ENCODE peak calls at places on chromosomes 12 and 14, in four cellular contexts. K is neural progenitor cell, F is HepG2, T is endothelial cell of umbilical vein. O is an unnamed sample.

GRCh38 chr14:70052990-70053389 is 135.8 kb downstream of the SLC8A3 start:
- DNase-seq in K (peak; percentile 86), F (peak; percentile 38), T (peak; percentile 22), O (peak; percentile 41)

GRCh38 chr12:114921796-114922195 is 237.8 kb upstream of the TBX3 start:
- DNase-seq in F (no peak), T (no peak), K (no peak), O (no peak)

GRCh38 chr12:61272441-61272840 is 987.8 kb upstream of the USP15 start:
- DNase-seq in T (no peak), F (no peak), K (no peak), O (no peak)

GRCh38 chr14:53881161-53881846 is 75.3 kb downstream of the BMP4 start:
- DNase-seq in T (peak; percentile 87), K (no peak), F (peak; percentile 86), O (no peak)

GRCh38 chr14:29348504-29348903 is 579.1 kb downstream of the PRKD1 start:
- DNase-seq in K (no peak), F (no peak), T (no peak), O (no peak)

GRCh38 chr14:85475113-85475512 is 54.8 kb upstream of the FLRT2 start:
- DNase-seq in K (no peak), T (peak; percentile 94), F (no peak), O (peak; percentile 59)

GRCh38 chr12:96503971-96504370 is 14.6 kb downstream of the CFAP54 start:
- DNase-seq in K (no peak), T (no peak), F (no peak), O (no peak)

GRCh38 chr12:34597548-34598351 is 575.5 kb downstream of the ALG10 start:
- DNase-seq in T (no peak), K (no peak), F (no peak), O (no peak)

GRCh38 chr12:65536876-65537661 is 258.6 kb downstream of the MSRB3 start:
- DNase-seq in T (peak; percentile 94), F (no peak), K (no peak), O (peak; percentile 88)

GRCh38 chr14:36373982-36374673 is 53.7 kb upstream of the MBIP start:
- DNase-seq in T (peak; percentile 74), K (peak; percentile 92), F (peak; percentile 92), O (peak; percentile 90)

GRCh38 chr14:94052662-94053061 is 26.5 kb downstream of the OTUB2 start:
- DNase-seq in K (no peak), T (no peak), F (no peak), O (no peak)

GRCh38 chr14:97113339-97113738 is 316.2 kb downstream of the VRK1 start:
- DNase-seq in T (no peak), F (no peak), K (no peak), O (peak; percentile 10)

GRCh38 chr14:96083667-96084320 is 44.6 kb downstream of the C14orf132 start:
- DNase-seq in K (no peak), F (no peak), T (no peak), O (no peak)

GRCh38 chr14:23307687-23308644 is 1.3 kb downstream of the BCL2L2 start:
- DNase-seq in K (no peak), F (no peak), T (no peak), O (no peak)

GRCh38 chr12:32139064-32139421 is 32.4 kb downstream of the BICD1 start:
- DNase-seq in T (peak; percentile 39), F (no peak), K (peak; percentile 24), O (peak; percentile 41)

GRCh38 chr12:3097186-3097804 is 20.1 kb downstream of the TSPAN9 start:
- DNase-seq in F (peak; percentile 69), T (peak; percentile 87), K (no peak), O (no peak)

GRCh38 chr12:75591628-75592027 is 80.2 kb upstream of the KRR1 start:
- DNase-seq in K (no peak), F (no peak), T (no peak), O (peak; percentile 71)

GRCh38 chr12:107027304-107028053 is 40.5 kb upstream of the MTERF2 start:
- DNase-seq in K (no peak), F (peak; percentile 66), T (peak; percentile 95), O (peak; percentile 25)

GRCh38 chr12:7937867-7938506 is 2.0 kb upstream of the SLC2A3 start:
- DNase-seq in T (peak; percentile 53), F (no peak), K (no peak), O (peak; percentile 67)

GRCh38 chr12:50062733-50063452 is 5.5 kb downstream of the ASIC1 start:
- DNase-seq in F (no peak), T (no peak), K (no peak), O (no peak)

GRCh38 chr12:105920161-105920684 is 218.5 kb downstream of the NUAK1 start:
- DNase-seq in F (no peak), T (peak; percentile 61), K (no peak), O (no peak)

GRCh38 chr12:41365653-41366131 is 177.6 kb downstream of the PDZRN4 start:
- DNase-seq in T (peak; percentile 8), K (peak; percentile 28), F (no peak), O (no peak)

GRCh38 chr14:101781240-101782061 is 19.9 kb downstream of the PPP2R5C start:
- DNase-seq in K (peak; percentile 36), T (no peak), F (no peak), O (peak; percentile 19)

GRCh38 chr14:89648510-89648909 is 231.5 kb upstream of the FOXN3 start:
- DNase-seq in K (no peak), T (no peak), F (peak; percentile 20), O (no peak)

GRCh38 chr12:13358391-13358905 is 161.9 kb downstream of the EMP1 start:
- DNase-seq in F (no peak), K (no peak), T (no peak), O (no peak)

GRCh38 chr12:31832740-31833540 is 104.1 kb upstream of the AMN1 start:
- DNase-seq in F (no peak), K (no peak), T (no peak), O (no peak)

GRCh38 chr12:96571101-96571862 is 81.9 kb downstream of the CFAP54 start:
- DNase-seq in F (no peak), T (no peak), K (no peak), O (no peak)

GRCh38 chr14:88326352-88327103 is 3.5 kb upstream of the KCNK10 start:
- DNase-seq in K (peak; percentile 57), T (no peak), F (no peak), O (no peak)

GRCh38 chr12:28035483-28035882 is 63.0 kb upstream of the PTHLH start:
- DNase-seq in F (no peak), K (no peak), T (peak; percentile 63), O (peak; percentile 70)

GRCh38 chr12:6494351-6494743 is 445 bp downstream of the NCAPD2 start:
- DNase-seq in K (no peak), F (no peak), T (no peak), O (no peak)

GRCh38 chr14:68666206-68666730 is 126.6 kb downstream of the ZFP36L1 start:
- DNase-seq in K (no peak), T (peak; percentile 34), F (no peak), O (no peak)

GRCh38 chr12:77013091-77013490 is 52.3 kb downstream of the E2F7 start:
- DNase-seq in T (no peak), K (no peak), F (no peak), O (no peak)

GRCh38 chr14:84937449-84937848 is 592.5 kb upstream of the FLRT2 start:
- DNase-seq in K (no peak), F (no peak), T (no peak), O (peak; percentile 45)

DNA sequence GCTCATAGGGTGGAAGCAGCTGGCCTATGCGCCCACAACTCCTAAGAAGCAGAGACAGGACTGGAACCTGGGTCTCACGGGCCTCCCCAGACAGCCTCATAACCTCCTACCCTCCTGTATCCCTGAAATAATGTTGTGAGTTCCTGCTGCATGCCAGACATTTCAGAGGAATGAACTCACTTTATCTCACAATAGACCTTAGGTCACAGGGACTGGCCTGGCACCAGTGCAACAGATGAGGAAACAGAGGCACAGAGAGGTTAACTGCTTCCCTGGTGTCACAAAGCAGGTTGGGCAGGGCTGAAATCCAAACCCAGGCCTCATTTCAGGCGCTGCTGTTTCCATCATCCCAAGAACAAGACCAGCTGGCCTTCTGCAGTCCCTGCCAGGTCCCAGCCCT is 5.3 kb downstream of the PHETA1 start:
- DNase-seq in T (peak; percentile 43), F (no peak), K (no peak), O (no peak)
- H3K4me1 ChIP-seq in T (peaks cover 21% of the 10 kb centered on the region), F (peaks cover 73% of the 10 kb centered on the region), K (peaks cover 6% of the 10 kb centered on the region), O (peaks cover 7% of the 10 kb centered on the region)

GRCh38 chr14:63050694-63051093 is 5.4 kb upstream of the KCNH5 start:
- DNase-seq in K (no peak), T (no peak), F (no peak), O (no peak)

GRCh38 chr14:63046339-63047268 is 1.3 kb upstream of the KCNH5 start:
- DNase-seq in K (peak; percentile 47), T (no peak), F (peak; percentile 17), O (no peak)

GRCh38 chr14:63045234-63045611 is at the start of gene KCNH5:
- DNase-seq in K (peak; percentile 96), F (no peak), T (peak; percentile 50), O (peak; percentile 88)

GRCh38 chr14:63051301-63051700 is 6.0 kb upstream of the KCNH5 start:
- DNase-seq in K (no peak), T (no peak), F (no peak), O (no peak)

GRCh38 chr14:63045612-63046320 is 508 bp upstream of the KCNH5 start:
- DNase-seq in K (peak; percentile 96), F (peak; percentile 12), T (no peak), O (peak; percentile 71)
- TF ChIP-seq EZH2 in K (peak; percentile 57), F (no peak), T (peak; percentile 94), O (no peak)

GRCh38 chr14:93042968-93043940 is 72.5 kb downstream of the ITPK1 start:
- DNase-seq in F (peak; percentile 90), T (peak; percentile 22), K (no peak), O (peak; percentile 30)

GRCh38 chr14:93041830-93042229 is 73.9 kb downstream of the ITPK1 start:
- DNase-seq in K (no peak), F (no peak), T (no peak), O (no peak)

GRCh38 chr14:93039649-93040315 is 75.9 kb downstream of the ITPK1 start:
- DNase-seq in T (no peak), F (no peak), K (no peak), O (no peak)

GRCh38 chr14:93041002-93041401 is 74.7 kb downstream of the ITPK1 start:
- DNase-seq in T (no peak), K (peak; percentile 72), F (no peak), O (no peak)

DNA sequence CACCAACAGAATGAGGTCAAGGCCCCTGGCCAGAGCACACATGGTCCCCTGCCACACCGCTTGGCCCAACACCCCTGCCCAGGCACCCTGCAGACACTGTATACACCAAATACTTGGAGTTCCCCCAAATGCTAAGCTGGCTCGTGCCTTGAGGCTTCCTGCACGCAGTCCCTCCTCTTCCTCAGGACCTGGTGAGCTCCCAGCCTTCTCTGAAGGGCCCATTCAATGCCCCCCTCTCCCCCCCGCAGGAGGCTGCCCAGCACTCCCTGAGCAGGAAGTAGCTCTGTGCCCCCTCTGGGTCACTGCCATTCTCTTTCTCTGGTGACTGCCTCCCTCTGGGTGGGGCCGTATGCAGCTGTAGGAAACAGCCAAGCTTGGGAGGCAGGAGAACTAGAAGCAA is 75.3 kb downstream of the ITPK1 start:
- DNase-seq in K (no peak), F (no peak), T (no peak), O (peak; percentile 27)
- H3K4me1 ChIP-seq in K (peaks cover 55% of the 10 kb centered on the region), F (peaks cover 89% of the 10 kb centered on the region), T (peaks cover 57% of the 10 kb centered on the region), O (peaks cover 20% of the 10 kb centered on the region)

GRCh38 chr14:34069854-34070582 is 119.1 kb upstream of the EGLN3 start:
- DNase-seq in F (no peak), T (no peak), K (no peak), O (no peak)

GRCh38 chr14:34067587-34067986 is 116.7 kb upstream of the EGLN3 start:
- DNase-seq in T (no peak), F (no peak), K (no peak), O (no peak)

GRCh38 chr14:34072401-34072800 is 121.5 kb upstream of the EGLN3 start:
- DNase-seq in F (no peak), T (no peak), K (no peak), O (no peak)

GRCh38 chr14:34072921-34073320 is 122.0 kb upstream of the EGLN3 start:
- DNase-seq in K (no peak), T (no peak), F (no peak), O (no peak)

GRCh38 chr14:34070917-34071407 is 120.1 kb upstream of the EGLN3 start:
- DNase-seq in F (no peak), K (no peak), T (no peak), O (no peak)
- TF ChIP-seq EZH2 in F (no peak), K (no peak), T (no peak), O (no peak)